ENCODE peak calls at places on chromosomes 13 and 19, in four cellular contexts. D is activated CD8-positive, alpha-beta T cell treated with anti-CD3 and anti-CD28 coated beads for 36 hours; T is CD8-positive, alpha-beta T cell; S is gastrocnemius medialis. Q is an unnamed sample.

GRCh38 chr13:24234200-24234915 is 73.8 kb downstream of the SPATA13 start:
- ATAC-seq in D (no peak), T (no peak), S (no peak), Q (no peak)

GRCh38 chr13:107200491-107200890 is 632.6 kb upstream of the ARGLU1 start:
- ATAC-seq in D (no peak), T (no peak), S (no peak), Q (no peak)

GRCh38 chr19:11420894-11421606 is 1.9 kb upstream of the RGL3 start:
- ATAC-seq in D (no peak), T (peak; percentile 5), S (no peak), Q (no peak)

GRCh38 chr13:23608138-23608537 is 37.9 kb downstream of the TNFRSF19 start:
- ATAC-seq in D (no peak), T (no peak), S (no peak), Q (no peak)

GRCh38 chr13:36571444-36571843 is 102.4 kb upstream of the SERTM1 start:
- ATAC-seq in D (no peak), T (no peak), S (no peak), Q (no peak)

GRCh38 chr19:15891434-15891833 is 6.4 kb downstream of the CYP4F2 start:
- ATAC-seq in D (no peak), T (no peak), S (no peak), Q (no peak)

GRCh38 chr13:79307866-79308298 is 98.2 kb downstream of the RBM26 start:
- ATAC-seq in D (peak; percentile 66), T (no peak), S (peak; percentile 50), Q (no peak)

GRCh38 chr13:42007844-42008243 is 40.6 kb upstream of the DGKH start:
- ATAC-seq in D (no peak), T (no peak), S (no peak), Q (no peak)

GRCh38 chr13:67101730-67102467 is 128.2 kb downstream of the PCDH9 start:
- ATAC-seq in D (no peak), T (no peak), S (no peak), Q (no peak)

GRCh38 chr19:30525383-30525782 is 153.2 kb downstream of the ZNF536 start:
- ATAC-seq in D (no peak), T (no peak), S (no peak), Q (no peak)

GRCh38 chr19:5590865-5591154 is 23.1 kb upstream of the TINCR start:
- ATAC-seq in D (no peak), T (no peak), S (no peak), Q (no peak)

GRCh38 chr13:94419304-94419943 is 60.1 kb downstream of the DCT start:
- ATAC-seq in D (peak; percentile 91), T (peak; percentile 75), S (no peak), Q (no peak)

GRCh38 chr19:40445945-40446784 is 2.0 kb upstream of the SERTAD3 start:
- ATAC-seq in D (no peak), T (no peak), S (no peak), Q (no peak)
- TF ChIP-seq CTCF in D (no peak), T (no peak), S (no peak), Q (no peak)

GRCh38 chr13:46082324-46082723 is 22.5 kb downstream of the CPB2 start:
- ATAC-seq in D (no peak), T (no peak), S (no peak), Q (no peak)
- TF ChIP-seq CTCF in D (no peak), T (no peak), S (no peak), Q (no peak)

GRCh38 chr13:99196466-99197256 is 4.0 kb upstream of the UBAC2 start:
- ATAC-seq in D (no peak), T (no peak), S (no peak), Q (no peak)
- TF ChIP-seq CTCF in D (peak; percentile 39), T (peak; percentile 54), S (no peak), Q (no peak)

GRCh38 chr13:48961379-48961778 is 14.3 kb upstream of the FNDC3A start:
- ATAC-seq in D (no peak), T (no peak), S (no peak), Q (no peak)
- TF ChIP-seq CTCF in D (no peak), T (no peak), S (no peak), Q (no peak)

Q was measured in gastroesophageal sphincter.